ENCODE peak calls at places on chromosomes 1 and 21, in eight cellular contexts. J is HFF-Myc; P is occipital lobe; B is iris pigment epithelial cell; Z is kidney glomerular epithelial cell; M is central memory CD8-positive, alpha-beta T cell; I is AG08395; V is fibroblast of lung. A is an unnamed sample.

GRCh38 chr1:226425004-226425378 is 17.1 kb upstream of the PARP1 start:
- DNase-seq in J (no peak), P (no peak), B (no peak), Z (no peak), M (no peak), I (no peak), V (no peak), A (no peak)

GRCh38 chr1:92882817-92883216 is 51.0 kb downstream of the RPL5 start:
- DNase-seq in J (no peak), P (no peak), B (no peak), Z (no peak), M (peak), I (no peak), V (no peak), A (peak)

GRCh38 chr1:213666113-213666512 is 321.7 kb upstream of the PROX1 start:
- DNase-seq in J (no peak), P (no peak), B (no peak), Z (no peak), M (no peak), I (no peak), V (no peak), A (no peak)

GRCh38 chr1:214615871-214616270 is 12.9 kb downstream of the CENPF start:
- DNase-seq in J (no peak), P (no peak), B (peak), Z (no peak), M (no peak), I (peak), V (peak), A (no peak)

GRCh38 chr1:151814426-151814825 is 9.2 kb upstream of the LINGO4 start:
- DNase-seq in J (no peak), P (no peak), B (no peak), Z (no peak), M (no peak), I (no peak), V (no peak), A (no peak)

GRCh38 chr1:165408518-165408917 is 36.4 kb downstream of the RXRG start:
- DNase-seq in J (peak), P (no peak), B (peak), Z (peak), M (no peak), I (peak), V (peak), A (no peak)

GRCh38 chr1:159071970-159072582 is 4.5 kb downstream of the AIM2 start:
- DNase-seq in J (peak), P (no peak), B (peak), Z (peak), M (no peak), I (peak), V (peak), A (no peak)

GRCh38 chr1:206556047-206556747 is 48.9 kb downstream of the RASSF5 start:
- DNase-seq in J (no peak), P (no peak), B (no peak), Z (no peak), M (no peak), I (no peak), V (no peak), A (no peak)

GRCh38 chr1:54949971-54950360 is 30.5 kb upstream of the TMEM61 start:
- DNase-seq in J (no peak), P (no peak), B (peak), Z (no peak), M (no peak), I (no peak), V (peak), A (no peak)

GRCh38 chr1:29991025-29991424 is 732.4 kb downstream of the MATN1 start:
- DNase-seq in J (no peak), P (no peak), B (no peak), Z (no peak), M (no peak), I (no peak), V (no peak), A (no peak)

GRCh38 chr1:203428981-203429599 is 46.5 kb upstream of the PRELP start:
- DNase-seq in J (no peak), P (no peak), B (no peak), Z (no peak), M (no peak), I (no peak), V (no peak), A (no peak)

GRCh38 chr21:28952686-28953085 is 40.0 kb downstream of the LTN1 start:
- DNase-seq in J (no peak), P (no peak), B (peak), Z (no peak), M (no peak), I (no peak), V (no peak), A (no peak)

GRCh38 chr1:211783266-211783665 is 47.3 kb downstream of the LPGAT1 start:
- DNase-seq in J (no peak), P (no peak), B (no peak), Z (no peak), M (no peak), I (no peak), V (no peak), A (no peak)

GRCh38 chr1:99365121-99365520 is 100.8 kb downstream of the PLPPR4 start:
- DNase-seq in J (no peak), P (no peak), B (no peak), Z (peak), M (no peak), I (no peak), V (peak), A (no peak)

GRCh38 chr21:45420623-45421041 is 15.7 kb downstream of the COL18A1 start:
- DNase-seq in J (no peak), P (no peak), B (no peak), Z (peak), M (no peak), I (no peak), V (no peak), A (no peak)

GRCh38 chr1:50289495-50289894 is 133.7 kb downstream of the DMRTA2 start:
- DNase-seq in J (no peak), P (no peak), B (no peak), Z (no peak), M (no peak), I (no peak), V (no peak), A (no peak)

GRCh38 chr1:23444104-23444533 is 19.6 kb upstream of the TCEA3 start:
- DNase-seq in J (no peak), P (no peak), B (peak), Z (no peak), M (no peak), I (peak), V (peak), A (no peak)

GRCh38 chr1:187956975-187957374 is 1128.2 kb downstream of the PLA2G4A start:
- DNase-seq in J (no peak), P (no peak), B (peak), Z (no peak), M (no peak), I (no peak), V (peak), A (no peak)

GRCh38 chr1:4755301-4756183 is 101.1 kb downstream of the AJAP1 start:
- DNase-seq in J (no peak), P (no peak), B (peak), Z (no peak), M (no peak), I (peak), V (no peak), A (no peak)

GRCh38 chr1:65605621-65606020 is 185.2 kb downstream of the LEPR start:
- DNase-seq in J (no peak), P (no peak), B (peak), Z (no peak), M (no peak), I (no peak), V (peak), A (no peak)

GRCh38 chr1:175188936-175189335 is 3.6 kb downstream of the KIAA0040 start:
- DNase-seq in J (no peak), P (no peak), B (no peak), Z (no peak), M (no peak), I (no peak), V (no peak), A (peak)

GRCh38 chr1:235307158-235308124 is 20.5 kb downstream of the ARID4B start:
- DNase-seq in J (no peak), P (no peak), B (peak), Z (no peak), M (no peak), I (peak), V (no peak), A (no peak)

GRCh38 chr1:97144527-97144926 is 422.9 kb downstream of the PTBP2 start:
- DNase-seq in J (no peak), P (no peak), B (peak), Z (peak), M (no peak), I (no peak), V (peak), A (no peak)

GRCh38 chr21:27108228-27108627 is 141.3 kb upstream of the ADAMTS5 start:
- DNase-seq in J (no peak), P (no peak), B (peak), Z (peak), M (no peak), I (no peak), V (peak), A (no peak)

GRCh38 chr21:20351138-20351537 is 647.1 kb upstream of the NCAM2 start:
- DNase-seq in J (no peak), P (no peak), B (no peak), Z (no peak), M (no peak), I (no peak), V (no peak), A (no peak)

GRCh38 chr1:30378991-30379581 is 344.3 kb downstream of the MATN1 start:
- DNase-seq in J (peak), P (no peak), B (peak), Z (no peak), M (no peak), I (peak), V (peak), A (no peak)

GRCh38 chr1:168386949-168387586 is 106.4 kb downstream of the TBX19 start:
- DNase-seq in J (no peak), P (peak), B (peak), Z (peak), M (peak), I (no peak), V (no peak), A (peak)

GRCh38 chr1:174217787-174218574 is 58.7 kb downstream of the RABGAP1L start:
- DNase-seq in J (peak), P (no peak), B (peak), Z (no peak), M (no peak), I (peak), V (peak), A (no peak)

GRCh38 chr1:203172184-203173115 is 3.2 kb downstream of the MYBPH start:
- DNase-seq in J (no peak), P (no peak), B (peak), Z (peak), M (peak), I (peak), V (peak), A (peak)

A was measured in CD4-positive, alpha-beta T cell.